ENCODE peak calls at places on chromosome 1, in ten cellular contexts. One of them, this sample, is unnamed.

GRCh38 chr1:101198842-101199636 is 37.8 kb upstream of the S1PR1 start:
- DNase-seq in CD8-positive, alpha-beta T cell: no peak
- DNase-seq in astrocyte: no peak
- DNase-seq in GM23248: no peak
- DNase-seq in cardiac muscle cell: no peak
- DNase-seq in heart left ventricle: no peak
- DNase-seq in fibroblast of pulmonary artery: no peak
- DNase-seq in fibroblast of lung: no peak
- DNase-seq in astrocyte of the spinal cord: no peak
- DNase-seq in WERI-Rb-1: no peak
- DNase-seq in this sample: no peak

GRCh38 chr1:105072850-105073249 is 1323.2 kb downstream of the AMY1C start:
- DNase-seq in GM23248: no peak
- DNase-seq in heart left ventricle: no peak
- DNase-seq in fibroblast of lung: no peak
- DNase-seq in WERI-Rb-1: no peak
- DNase-seq in fibroblast of pulmonary artery: no peak
- DNase-seq in astrocyte of the spinal cord: no peak
- DNase-seq in astrocyte: no peak
- DNase-seq in cardiac muscle cell: no peak
- DNase-seq in CD8-positive, alpha-beta T cell: no peak
- DNase-seq in this sample: no peak

GRCh38 chr1:36663772-36664430 is 181.2 kb upstream of the CSF3R start:
- DNase-seq in astrocyte of the spinal cord: no peak
- DNase-seq in astrocyte: no peak
- DNase-seq in fibroblast of lung: no peak
- DNase-seq in CD8-positive, alpha-beta T cell: no peak
- DNase-seq in GM23248: no peak
- DNase-seq in fibroblast of pulmonary artery: no peak
- DNase-seq in WERI-Rb-1: no peak
- DNase-seq in cardiac muscle cell: no peak
- DNase-seq in heart left ventricle: no peak
- DNase-seq in this sample: no peak

GRCh38 chr1:246182149-246182851 is 324.8 kb downstream of the SMYD3 start:
- DNase-seq in WERI-Rb-1: no peak
- DNase-seq in heart left ventricle: no peak
- DNase-seq in fibroblast of lung: no peak
- DNase-seq in astrocyte of the spinal cord: no peak
- DNase-seq in GM23248: no peak
- DNase-seq in fibroblast of pulmonary artery: no peak
- DNase-seq in cardiac muscle cell: no peak
- DNase-seq in CD8-positive, alpha-beta T cell: no peak
- DNase-seq in astrocyte: no peak
- DNase-seq in this sample: no peak

GRCh38 chr1:160778976-160779375 is 17.0 kb upstream of the LY9 start:
- DNase-seq in WERI-Rb-1: no peak
- DNase-seq in GM23248: no peak
- DNase-seq in fibroblast of pulmonary artery: no peak
- DNase-seq in astrocyte of the spinal cord: no peak
- DNase-seq in fibroblast of lung: no peak
- DNase-seq in cardiac muscle cell: no peak
- DNase-seq in heart left ventricle: no peak
- DNase-seq in astrocyte: no peak
- DNase-seq in CD8-positive, alpha-beta T cell: no peak
- DNase-seq in this sample: no peak

GRCh38 chr1:204659061-204659460 is 26.5 kb downstream of the LRRN2 start:
- DNase-seq in fibroblast of pulmonary artery: no peak
- DNase-seq in heart left ventricle: no peak
- DNase-seq in astrocyte of the spinal cord: no peak
- DNase-seq in astrocyte: peak
- DNase-seq in cardiac muscle cell: no peak
- DNase-seq in GM23248: peak
- DNase-seq in fibroblast of lung: no peak
- DNase-seq in CD8-positive, alpha-beta T cell: no peak
- DNase-seq in WERI-Rb-1: no peak
- DNase-seq in this sample: no peak

GRCh38 chr1:204573563-204573925 is 57.3 kb downstream of the MDM4 start:
- DNase-seq in cardiac muscle cell: no peak
- DNase-seq in CD8-positive, alpha-beta T cell: no peak
- DNase-seq in WERI-Rb-1: peak
- DNase-seq in heart left ventricle: no peak
- DNase-seq in fibroblast of lung: no peak
- DNase-seq in fibroblast of pulmonary artery: no peak
- DNase-seq in astrocyte of the spinal cord: no peak
- DNase-seq in astrocyte: peak
- DNase-seq in GM23248: peak
- DNase-seq in this sample: no peak

GRCh38 chr1:170790651-170791071 is 126.7 kb downstream of the PRRX1 start:
- DNase-seq in WERI-Rb-1: no peak
- DNase-seq in fibroblast of pulmonary artery: peak
- DNase-seq in CD8-positive, alpha-beta T cell: no peak
- DNase-seq in astrocyte: peak
- DNase-seq in fibroblast of lung: peak
- DNase-seq in cardiac muscle cell: no peak
- DNase-seq in GM23248: peak
- DNase-seq in heart left ventricle: no peak
- DNase-seq in astrocyte of the spinal cord: peak
- DNase-seq in this sample: no peak

GRCh38 chr1:14140800-14141526 is 441.0 kb downstream of the PRDM2 start:
- DNase-seq in cardiac muscle cell: peak
- DNase-seq in fibroblast of lung: no peak
- DNase-seq in fibroblast of pulmonary artery: no peak
- DNase-seq in WERI-Rb-1: no peak
- DNase-seq in GM23248: peak
- DNase-seq in astrocyte: peak
- DNase-seq in astrocyte of the spinal cord: no peak
- DNase-seq in heart left ventricle: peak
- DNase-seq in CD8-positive, alpha-beta T cell: no peak
- DNase-seq in this sample: peak

DNA sequence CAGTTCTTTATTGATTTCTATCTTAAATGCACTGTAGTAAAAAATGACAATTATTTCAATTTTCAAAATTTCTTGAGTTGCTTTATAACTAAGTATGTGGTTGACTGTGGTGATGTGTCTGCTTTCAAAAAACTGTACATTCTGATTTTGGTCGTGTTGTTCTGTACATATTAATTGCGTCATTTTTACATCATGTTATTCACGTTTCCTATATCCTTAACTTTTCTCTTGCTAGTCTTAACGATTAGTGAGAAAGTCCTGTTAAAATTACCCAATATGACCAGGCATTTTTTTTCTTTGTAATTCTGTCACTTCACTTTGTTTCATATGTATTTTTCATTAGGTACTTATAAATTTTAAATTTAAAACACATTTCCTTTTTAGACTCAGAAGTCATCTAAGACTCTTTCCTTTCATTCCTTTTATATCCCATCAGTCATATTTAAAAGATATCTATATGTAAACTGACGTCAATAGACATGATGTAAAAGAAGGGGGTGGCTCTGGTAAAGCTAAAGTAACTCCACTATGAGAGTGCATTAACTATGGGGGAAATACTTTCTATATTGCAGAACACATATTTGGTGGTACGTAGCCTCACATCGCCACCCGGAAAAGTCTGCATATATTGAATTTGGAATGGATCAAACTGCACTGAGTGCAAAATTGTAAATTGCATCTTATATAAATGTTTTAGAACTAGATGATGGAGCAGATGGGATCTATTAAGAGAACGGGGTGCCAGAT is 1.1 kb upstream of the COA6 start:
- DNase-seq in CD8-positive, alpha-beta T cell: no peak
- DNase-seq in cardiac muscle cell: peak
- DNase-seq in fibroblast of lung: no peak
- DNase-seq in fibroblast of pulmonary artery: no peak
- DNase-seq in astrocyte: no peak
- DNase-seq in astrocyte of the spinal cord: no peak
- DNase-seq in GM23248: peak
- DNase-seq in WERI-Rb-1: no peak
- DNase-seq in heart left ventricle: no peak
- DNase-seq in this sample: no peak
- H3K4me3 ChIP-seq in CD8-positive, alpha-beta T cell: peak
- H3K4me3 ChIP-seq in cardiac muscle cell: peak
- H3K4me3 ChIP-seq in fibroblast of lung: peak
- H3K4me3 ChIP-seq in fibroblast of pulmonary artery: peak
- H3K4me3 ChIP-seq in astrocyte: peak
- H3K4me3 ChIP-seq in astrocyte of the spinal cord: peak
- H3K4me3 ChIP-seq in GM23248: peak
- H3K4me3 ChIP-seq in WERI-Rb-1: peak
- H3K4me3 ChIP-seq in heart left ventricle: peak
- H3K4me3 ChIP-seq in this sample: peak

GRCh38 chr1:59013928-59014279 is 230.1 kb upstream of the JUN start:
- DNase-seq in WERI-Rb-1: no peak
- DNase-seq in CD8-positive, alpha-beta T cell: no peak
- DNase-seq in astrocyte of the spinal cord: no peak
- DNase-seq in GM23248: no peak
- DNase-seq in cardiac muscle cell: no peak
- DNase-seq in fibroblast of pulmonary artery: no peak
- DNase-seq in fibroblast of lung: no peak
- DNase-seq in astrocyte: no peak
- DNase-seq in heart left ventricle: no peak
- DNase-seq in this sample: no peak
- H3K4me3 ChIP-seq in WERI-Rb-1: no peak
- H3K4me3 ChIP-seq in CD8-positive, alpha-beta T cell: no peak
- H3K4me3 ChIP-seq in astrocyte of the spinal cord: no peak
- H3K4me3 ChIP-seq in GM23248: peak
- H3K4me3 ChIP-seq in cardiac muscle cell: no peak
- H3K4me3 ChIP-seq in fibroblast of pulmonary artery: no peak
- H3K4me3 ChIP-seq in fibroblast of lung: no peak
- H3K4me3 ChIP-seq in astrocyte: no peak
- H3K4me3 ChIP-seq in heart left ventricle: peak
- H3K4me3 ChIP-seq in this sample: peak

GRCh38 chr1:59390307-59390706 is 93.4 kb downstream of the FGGY start:
- DNase-seq in heart left ventricle: no peak
- DNase-seq in WERI-Rb-1: no peak
- DNase-seq in CD8-positive, alpha-beta T cell: no peak
- DNase-seq in fibroblast of pulmonary artery: no peak
- DNase-seq in astrocyte of the spinal cord: no peak
- DNase-seq in GM23248: no peak
- DNase-seq in cardiac muscle cell: no peak
- DNase-seq in fibroblast of lung: no peak
- DNase-seq in astrocyte: no peak
- DNase-seq in this sample: no peak

GRCh38 chr1:59391216-59392179 is 94.6 kb downstream of the FGGY start:
- DNase-seq in fibroblast of lung: no peak
- DNase-seq in astrocyte: no peak
- DNase-seq in GM23248: no peak
- DNase-seq in cardiac muscle cell: no peak
- DNase-seq in CD8-positive, alpha-beta T cell: no peak
- DNase-seq in fibroblast of pulmonary artery: peak
- DNase-seq in astrocyte of the spinal cord: no peak
- DNase-seq in WERI-Rb-1: peak
- DNase-seq in heart left ventricle: no peak
- DNase-seq in this sample: no peak

GRCh38 chr1:59396387-59396786 is 99.5 kb downstream of the FGGY start:
- DNase-seq in GM23248: no peak
- DNase-seq in fibroblast of lung: no peak
- DNase-seq in WERI-Rb-1: no peak
- DNase-seq in astrocyte of the spinal cord: no peak
- DNase-seq in cardiac muscle cell: no peak
- DNase-seq in CD8-positive, alpha-beta T cell: no peak
- DNase-seq in heart left ventricle: no peak
- DNase-seq in astrocyte: no peak
- DNase-seq in fibroblast of pulmonary artery: no peak
- DNase-seq in this sample: no peak

GRCh38 chr1:59394706-59395417 is 98.0 kb downstream of the FGGY start:
- DNase-seq in fibroblast of lung: no peak
- DNase-seq in astrocyte of the spinal cord: no peak
- DNase-seq in cardiac muscle cell: no peak
- DNase-seq in fibroblast of pulmonary artery: no peak
- DNase-seq in GM23248: no peak
- DNase-seq in heart left ventricle: no peak
- DNase-seq in CD8-positive, alpha-beta T cell: no peak
- DNase-seq in astrocyte: no peak
- DNase-seq in WERI-Rb-1: no peak
- DNase-seq in this sample: no peak

DNA sequence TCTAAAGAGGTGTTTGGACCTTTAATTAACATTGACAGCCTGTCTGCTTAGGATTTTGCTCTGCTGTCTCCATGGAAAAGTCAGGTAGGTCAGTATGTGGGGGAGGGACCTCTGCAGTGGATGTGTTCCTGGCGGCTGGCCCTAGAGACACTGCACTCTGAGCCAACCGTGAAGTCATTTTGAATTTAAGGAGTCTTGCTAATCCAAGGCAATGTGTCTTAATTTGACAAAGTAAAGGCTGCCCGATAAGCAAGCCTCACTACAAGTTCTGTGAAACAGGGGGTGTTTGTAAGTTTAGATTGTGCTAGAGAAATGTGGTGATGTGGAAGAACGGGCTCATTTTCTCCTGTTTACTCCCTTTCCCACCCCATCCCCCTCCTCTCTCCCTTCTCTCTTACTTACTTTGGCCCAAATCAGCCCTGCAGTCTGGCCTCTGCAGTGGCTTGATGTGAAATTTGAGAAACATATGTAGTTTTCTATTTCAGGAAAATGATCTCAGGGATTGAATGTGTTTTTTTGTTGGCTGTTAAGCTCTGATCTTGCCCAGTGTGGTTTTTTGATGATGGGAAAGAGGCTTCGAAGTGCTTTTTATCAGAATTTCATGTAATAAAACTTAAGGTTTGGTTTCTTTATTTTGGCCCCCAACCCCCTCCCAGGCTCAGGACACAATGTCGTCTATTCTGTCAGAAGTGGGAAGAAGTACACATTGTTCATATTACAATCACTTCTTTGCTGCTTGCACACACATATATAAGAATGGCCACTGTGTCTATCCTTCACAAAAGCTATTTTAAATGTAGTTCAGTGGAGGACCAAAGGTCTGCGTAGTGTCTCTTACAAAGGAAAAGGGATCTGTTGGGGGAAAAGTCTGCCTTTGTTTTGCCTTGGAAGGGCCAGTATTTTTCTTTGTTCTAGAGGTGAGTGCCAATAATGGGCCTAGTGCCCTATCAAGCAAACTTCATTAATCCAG is 96.6 kb downstream of the FGGY start:
- DNase-seq in fibroblast of pulmonary artery: peak
- DNase-seq in cardiac muscle cell: peak
- DNase-seq in CD8-positive, alpha-beta T cell: no peak
- DNase-seq in astrocyte of the spinal cord: peak
- DNase-seq in astrocyte: peak
- DNase-seq in heart left ventricle: peak
- DNase-seq in WERI-Rb-1: peak
- DNase-seq in fibroblast of lung: peak
- DNase-seq in GM23248: peak
- DNase-seq in this sample: peak
- H3K4me3 ChIP-seq in fibroblast of pulmonary artery: no peak
- H3K4me3 ChIP-seq in cardiac muscle cell: no peak
- H3K4me3 ChIP-seq in CD8-positive, alpha-beta T cell: no peak
- H3K4me3 ChIP-seq in astrocyte of the spinal cord: no peak
- H3K4me3 ChIP-seq in astrocyte: peak
- H3K4me3 ChIP-seq in heart left ventricle: peak
- H3K4me3 ChIP-seq in WERI-Rb-1: peak
- H3K4me3 ChIP-seq in fibroblast of lung: no peak
- H3K4me3 ChIP-seq in GM23248: no peak
- H3K4me3 ChIP-seq in this sample: peak

DNA sequence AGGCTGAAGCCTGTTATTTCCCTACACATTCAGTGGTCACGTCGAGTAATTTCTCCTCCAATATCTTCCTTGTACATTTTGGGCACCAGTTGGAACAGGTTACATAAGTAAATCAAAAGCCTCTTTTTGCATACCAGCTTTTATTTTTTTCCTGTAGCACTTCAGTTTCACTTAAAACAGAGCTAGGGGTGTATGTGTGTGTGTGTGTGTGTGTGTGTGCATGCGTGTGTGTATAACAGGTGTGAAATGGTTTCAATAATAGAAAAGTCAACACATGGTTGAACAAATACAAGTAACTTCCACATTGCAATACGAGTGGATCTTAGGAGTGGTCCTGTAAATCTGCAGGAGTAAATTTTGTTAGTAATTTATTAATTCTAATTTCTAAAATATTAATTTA is 3.0 kb upstream of the MAN1A2 start:
- DNase-seq in heart left ventricle: no peak
- DNase-seq in CD8-positive, alpha-beta T cell: no peak
- DNase-seq in astrocyte: no peak
- DNase-seq in astrocyte of the spinal cord: no peak
- DNase-seq in fibroblast of lung: no peak
- DNase-seq in fibroblast of pulmonary artery: no peak
- DNase-seq in cardiac muscle cell: no peak
- DNase-seq in GM23248: no peak
- DNase-seq in WERI-Rb-1: no peak
- DNase-seq in this sample: no peak
- H3K4me3 ChIP-seq in heart left ventricle: no peak
- H3K4me3 ChIP-seq in CD8-positive, alpha-beta T cell: no peak
- H3K4me3 ChIP-seq in astrocyte: no peak
- H3K4me3 ChIP-seq in astrocyte of the spinal cord: no peak
- H3K4me3 ChIP-seq in fibroblast of lung: no peak
- H3K4me3 ChIP-seq in fibroblast of pulmonary artery: no peak
- H3K4me3 ChIP-seq in cardiac muscle cell: no peak
- H3K4me3 ChIP-seq in GM23248: no peak
- H3K4me3 ChIP-seq in WERI-Rb-1: no peak
- H3K4me3 ChIP-seq in this sample: no peak

This sample was measured in psoas muscle.